ENCODE peak calls at places on chromosomes 13 and 19, in seven cellular contexts. S is NCI-H2029; I is M059J; Q is left lung; D is stimulated activated CD4-positive, alpha-beta T cell treated with anti-CD3 and anti-CD28 coated beads, TNF-alpha, amount 100 ng/mL, for 48 hours; Z is SW480; E is activated CD8-positive, alpha-beta memory T cell treated with anti-CD3 and anti-CD28 coated beads, Interleukin-2, amount 50 U/mL, for 4 hours. P is an unnamed sample.

GRCh38 chr13:109785141-109785891 is 1.1 kb downstream of the IRS2 start:
- DNase-seq in E (peak), Q (peak), S (peak), Z (peak), D (no peak), I (peak), P (peak)

GRCh38 chr19:6711078-6711361 is 9.4 kb downstream of the C3 start:
- DNase-seq in I (no peak), D (no peak), Q (no peak), E (no peak), S (no peak), Z (no peak), P (no peak)

GRCh38 chr19:43765109-43765876 is 10.5 kb upstream of the SMG9 start:
- DNase-seq in I (peak), D (peak), Q (no peak), S (no peak), Z (peak), E (peak), P (no peak)

GRCh38 chr13:89726690-89727435 is 1620.6 kb upstream of the MIR17HG start:
- DNase-seq in Q (no peak), Z (no peak), S (no peak), E (no peak), D (no peak), I (peak), P (no peak)

GRCh38 chr13:25473864-25474263 is 102.1 kb downstream of the ATP8A2 start:
- DNase-seq in S (no peak), Z (peak), I (no peak), D (no peak), E (no peak), Q (no peak), P (no peak)

GRCh38 chr19:2089001-2089711 is 7.0 kb downstream of the MOB3A start:
- DNase-seq in D (no peak), Q (no peak), I (peak), E (no peak), Z (no peak), S (no peak), P (no peak)

GRCh38 chr13:93476175-93476574 is 249.6 kb downstream of the GPC6 start:
- DNase-seq in Q (no peak), Z (no peak), I (peak), S (no peak), D (no peak), E (no peak), P (no peak)

GRCh38 chr13:27406178-27406939 is 18.1 kb upstream of the GTF3A start:
- DNase-seq in D (no peak), I (peak), Q (no peak), S (peak), Z (peak), E (peak), P (peak)

GRCh38 chr19:4851551-4852290 is 15.7 kb downstream of the PLIN3 start:
- DNase-seq in I (peak), S (peak), D (peak), Z (no peak), Q (peak), E (peak), P (peak)

GRCh38 chr13:44108345-44108858 is 228.7 kb downstream of the LACC1 start:
- DNase-seq in E (no peak), I (peak), D (no peak), Z (peak), Q (no peak), S (no peak), P (no peak)

GRCh38 chr19:10112895-10113591 is 1.6 kb downstream of the P2RY11 start:
- DNase-seq in S (no peak), Z (peak), E (peak), I (no peak), D (no peak), Q (peak), P (no peak)

P was measured in NCI-H1930.